ENCODE peak calls at places on chromosome 4, in four cellular contexts. Z, O, J and L are unnamed samples.

GRCh38 chr4:129822708-129823504 is 727.0 kb downstream of the C4orf33 start:
- DNase-seq in Z (no peak), O (peak; percentile 47), J (peak; percentile 53), L (no peak)

GRCh38 chr4:176013466-176014247 is 52.0 kb upstream of the WDR17 start:
- DNase-seq in Z (no peak), O (no peak), J (no peak), L (peak; percentile 64)

GRCh38 chr4:25790024-25790423 is 72.8 kb downstream of the SEL1L3 start:
- DNase-seq in Z (no peak), O (no peak), J (no peak), L (no peak)

GRCh38 chr4:152310223-152310622 is 225.7 kb downstream of the FBXW7 start:
- DNase-seq in Z (no peak), O (peak; percentile 86), J (no peak), L (no peak)

GRCh38 chr4:148061139-148061476 is 329.2 kb downstream of the ARHGAP10 start:
- DNase-seq in Z (no peak), O (no peak), J (no peak), L (no peak)

GRCh38 chr4:119097282-119097900 is 38.2 kb upstream of the MYOZ2 start:
- DNase-seq in Z (no peak), O (no peak), J (no peak), L (no peak)

GRCh38 chr4:40562208-40562607 is 67.5 kb downstream of the RBM47 start:
- DNase-seq in Z (no peak), O (no peak), J (no peak), L (no peak)

GRCh38 chr4:183912585-183912984 is 7.5 kb downstream of the STOX2 start:
- DNase-seq in Z (peak; percentile 79), O (no peak), J (no peak), L (no peak)

GRCh38 chr4:119743644-119744043 is 115.0 kb upstream of the PDE5A start:
- DNase-seq in Z (no peak), O (no peak), J (no peak), L (no peak)

GRCh38 chr4:71765349-71765748 is 18.5 kb downstream of the GC start:
- DNase-seq in Z (no peak), O (no peak), J (no peak), L (no peak)

GRCh38 chr4:169484485-169484884 is 127.9 kb downstream of the NEK1 start:
- DNase-seq in Z (no peak), O (no peak), J (no peak), L (no peak)

GRCh38 chr4:169485791-169486742 is 126.3 kb downstream of the NEK1 start:
- DNase-seq in Z (no peak), O (no peak), J (peak; percentile 49), L (peak; percentile 10)

DNA sequence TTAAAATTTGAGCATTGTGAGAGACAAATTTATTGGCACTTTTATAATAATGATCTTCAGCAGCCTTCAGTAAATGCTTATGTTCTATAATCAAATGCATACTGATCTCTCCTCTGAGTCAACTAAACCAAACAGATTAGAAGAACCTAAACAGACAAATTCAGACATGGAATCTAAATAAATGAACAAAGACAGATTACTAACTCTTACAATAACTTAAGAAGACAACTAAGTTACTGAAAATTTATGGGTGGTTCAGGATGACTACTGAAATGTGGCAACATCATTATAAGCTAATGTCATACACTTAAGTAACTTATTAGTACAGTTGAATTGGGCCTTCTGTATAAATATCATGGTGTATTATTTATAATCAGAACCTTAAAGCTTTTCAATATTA is 127.3 kb downstream of the NEK1 start:
- DNase-seq in Z (no peak), O (no peak), J (no peak), L (no peak)
- H3K4me3 ChIP-seq in Z (no peak overlapping the region), O (no peak overlapping the region), J (no peak overlapping the region), L (no peak overlapping the region)

DNA sequence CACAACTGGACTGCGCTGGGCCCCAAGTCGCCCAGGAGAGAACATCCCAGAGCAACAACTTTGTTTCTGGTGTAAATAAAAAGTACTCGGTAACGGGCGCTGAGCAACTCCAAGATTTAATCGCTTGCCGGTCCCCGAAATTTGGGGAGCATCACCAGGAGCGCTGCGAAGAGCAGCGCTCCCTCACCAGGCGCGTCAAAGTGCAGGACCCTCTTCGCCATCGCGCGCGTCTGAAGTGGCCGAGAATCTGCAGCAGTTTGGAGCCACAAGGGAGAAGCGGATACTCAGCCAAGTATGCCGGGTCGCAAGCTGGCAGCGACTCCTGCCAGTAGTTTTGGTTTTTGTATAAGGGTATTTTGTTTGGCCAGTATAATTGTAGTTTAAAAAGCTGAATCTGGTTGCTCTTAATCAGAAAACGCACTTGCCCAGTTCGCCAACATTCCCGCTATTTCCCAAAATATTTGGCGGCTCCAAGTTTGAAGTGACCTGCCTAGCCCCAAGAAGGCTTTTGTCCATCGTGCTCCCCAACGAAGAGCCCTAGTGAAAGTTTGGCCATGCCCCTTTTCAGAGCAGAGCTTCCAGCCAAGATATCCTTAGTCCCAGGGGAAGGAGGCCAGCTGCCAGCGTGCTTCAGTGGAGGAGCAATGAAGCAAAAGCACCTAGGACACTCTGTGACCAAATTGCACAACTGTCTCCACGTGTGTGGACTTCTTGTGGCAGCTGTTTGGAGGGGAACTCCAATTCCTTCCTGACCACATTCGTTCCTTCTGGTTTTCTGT is 557 bp upstream of the KDR start:
- DNase-seq in Z (peak; percentile 9), O (no peak), J (no peak), L (no peak)
- H3K4me3 ChIP-seq in Z (peak overlapping the region; percentile 45), O (no peak overlapping the region), J (no peak overlapping the region), L (no peak overlapping the region)

GRCh38 chr4:154560824-154561231 is 2.0 kb upstream of the FGB start:
- DNase-seq in Z (no peak), O (no peak), J (no peak), L (no peak)
- H3K4me3 ChIP-seq in Z (no peak overlapping the region), O (no peak overlapping the region), J (no peak overlapping the region), L (no peak overlapping the region)

GRCh38 chr4:83552924-83553323 is 17.0 kb downstream of the GPAT3 start:
- DNase-seq in Z (no peak), O (no peak), J (no peak), L (no peak)
- H3K4me3 ChIP-seq in Z (no peak overlapping the region), O (no peak overlapping the region), J (peak overlapping the region; percentile 2), L (no peak overlapping the region)

GRCh38 chr4:1170805-1171305 is 1.5 kb downstream of the SPON2 start:
- DNase-seq in Z (no peak), O (no peak), J (no peak), L (no peak)

GRCh38 chr4:1169171-1169671 is 3.2 kb downstream of the SPON2 start:
- DNase-seq in Z (no peak), O (no peak), J (no peak), L (no peak)

GRCh38 chr4:1171306-1172227 is 816 bp downstream of the SPON2 start:
- DNase-seq in Z (no peak), O (no peak), J (no peak), L (no peak)

GRCh38 chr4:1169691-1170096 is 2.7 kb downstream of the SPON2 start:
- DNase-seq in Z (no peak), O (no peak), J (no peak), L (no peak)

DNA sequence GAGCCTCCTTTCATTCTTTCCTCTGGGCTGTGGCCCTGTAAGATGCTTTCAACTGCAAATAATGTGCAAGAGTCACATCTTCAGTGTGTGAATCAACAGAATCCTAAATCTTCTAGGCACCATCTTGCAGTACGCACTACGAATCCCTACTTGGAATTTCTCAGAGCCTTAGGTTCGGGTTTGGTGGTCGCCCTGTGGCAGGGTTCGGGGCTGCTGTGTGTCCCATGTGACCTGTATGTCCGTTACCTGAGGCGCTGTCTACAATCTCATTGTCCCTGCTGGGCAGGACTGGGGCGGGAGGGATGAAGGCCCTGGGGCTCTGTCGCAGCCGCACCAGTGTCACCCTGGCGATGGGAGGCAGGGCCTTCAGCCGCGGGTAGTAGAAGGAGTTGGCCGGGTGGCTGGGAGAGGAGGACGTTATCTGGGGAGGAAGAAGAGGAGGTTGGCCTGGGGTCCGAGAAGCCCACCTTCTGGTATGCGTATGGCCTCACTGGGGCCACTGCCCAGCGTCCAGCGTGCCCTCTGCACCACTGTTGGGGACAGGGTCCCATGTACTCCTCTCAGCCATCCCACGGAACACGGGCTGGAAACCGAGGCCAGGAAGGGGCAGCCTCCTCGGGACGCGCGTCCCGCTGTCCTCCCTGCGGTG is 2.1 kb downstream of the SPON2 start:
- DNase-seq in Z (no peak), O (no peak), J (no peak), L (no peak)
- H3K4me3 ChIP-seq in Z (no peak overlapping the region), O (no peak overlapping the region), J (no peak overlapping the region), L (no peak overlapping the region)